ENCODE peak calls at places on chromosomes 12 and 14, in seven cellular contexts. Q is uterus, E is BJ, P is astrocyte, N is fibroblast of lung, A is left ventricle myocardium inferior, S is kidney epithelial cell. H is an unnamed sample.

GRCh38 chr12:116194935-116195431 is 82.5 kb downstream of the MED13L start:
- DNase-seq in Q (no peak), E (no peak), P (no peak), N (no peak), A (no peak), S (no peak), H (no peak)

GRCh38 chr12:31832740-31833540 is 104.1 kb upstream of the AMN1 start:
- DNase-seq in Q (no peak), E (no peak), P (no peak), N (no peak), A (no peak), S (no peak), H (no peak)

GRCh38 chr14:23183479-23183878 is at the start of gene SLC7A8:
- DNase-seq in Q (peak; percentile 89), E (no peak), P (no peak), N (no peak), A (peak; percentile 56), S (no peak), H (peak; percentile 59)

GRCh38 chr12:120628919-120629318 is 11.5 kb upstream of the CABP1 start:
- DNase-seq in Q (no peak), E (no peak), P (no peak), N (no peak), A (no peak), S (no peak), H (no peak)

GRCh38 chr12:90090929-90091651 is 382.5 kb upstream of the ATP2B1 start:
- DNase-seq in Q (no peak), E (peak; percentile 87), P (peak; percentile 97), N (peak; percentile 96), A (no peak), S (peak; percentile 95), H (peak; percentile 87)

GRCh38 chr14:33528655-33529054 is 422.2 kb downstream of the EGLN3 start:
- DNase-seq in Q (no peak), E (no peak), P (no peak), N (no peak), A (no peak), S (no peak), H (no peak)

GRCh38 chr14:36317650-36318049 is 2.8 kb downstream of the MBIP start:
- DNase-seq in Q (no peak), E (no peak), P (peak; percentile 30), N (no peak), A (no peak), S (no peak), H (peak; percentile 5)

GRCh38 chr14:95482967-95483842 is 33.2 kb downstream of the SYNE3 start:
- DNase-seq in Q (peak; percentile 86), E (peak; percentile 94), P (peak; percentile 93), N (peak; percentile 97), A (peak; percentile 79), S (peak; percentile 83), H (peak; percentile 94)

GRCh38 chr14:59321184-59321952 is 132.9 kb downstream of the DAAM1 start:
- DNase-seq in Q (no peak), E (no peak), P (peak; percentile 81), N (peak; percentile 64), A (no peak), S (peak; percentile 49), H (peak; percentile 50)

GRCh38 chr14:92646952-92647461 is 101.4 kb downstream of the LGMN start:
- DNase-seq in Q (peak; percentile 80), E (peak; percentile 94), P (peak; percentile 91), N (peak; percentile 97), A (no peak), S (no peak), H (peak; percentile 78)

GRCh38 chr12:47216150-47216677 is 136.5 kb upstream of the AMIGO2 start:
- DNase-seq in Q (no peak), E (no peak), P (no peak), N (no peak), A (peak; percentile 24), S (no peak), H (no peak)

GRCh38 chr12:94305293-94305957 is 154.2 kb downstream of the CEP83 start:
- DNase-seq in Q (no peak), E (no peak), P (peak; percentile 95), N (peak; percentile 77), A (no peak), S (no peak), H (peak; percentile 52)

GRCh38 chr12:103673487-103673886 is 86.4 kb downstream of the STAB2 start:
- DNase-seq in Q (no peak), E (no peak), P (no peak), N (no peak), A (no peak), S (no peak), H (no peak)

GRCh38 chr12:42790761-42791151 is 201.2 kb upstream of the PRICKLE1 start:
- DNase-seq in Q (no peak), E (peak; percentile 68), P (peak; percentile 98), N (peak; percentile 73), A (no peak), S (peak; percentile 82), H (peak; percentile 28)

GRCh38 chr12:71164877-71165197 is 7.0 kb upstream of the TSPAN8 start:
- DNase-seq in Q (no peak), E (no peak), P (peak; percentile 45), N (no peak), A (no peak), S (peak; percentile 49), H (no peak)

GRCh38 chr14:71538949-71539659 is 393.1 kb upstream of the RGS6 start:
- DNase-seq in Q (no peak), E (no peak), P (no peak), N (peak; percentile 77), A (no peak), S (no peak), H (peak; percentile 88)

GRCh38 chr12:45731376-45731775 is 1.9 kb downstream of the ARID2 start:
- DNase-seq in Q (no peak), E (no peak), P (no peak), N (no peak), A (no peak), S (no peak), H (no peak)

GRCh38 chr14:89507521-89507920 is 90.5 kb upstream of the FOXN3 start:
- DNase-seq in Q (no peak), E (peak; percentile 52), P (peak; percentile 92), N (peak; percentile 79), A (no peak), S (peak; percentile 84), H (peak; percentile 62)

GRCh38 chr14:77872971-77873370 is 73.1 kb downstream of the ADCK1 start:
- DNase-seq in Q (no peak), E (no peak), P (no peak), N (no peak), A (no peak), S (no peak), H (no peak)

GRCh38 chr12:110872100-110872499 is 25.3 kb downstream of the CCDC63 start:
- DNase-seq in Q (no peak), E (no peak), P (no peak), N (no peak), A (no peak), S (no peak), H (no peak)

DNA sequence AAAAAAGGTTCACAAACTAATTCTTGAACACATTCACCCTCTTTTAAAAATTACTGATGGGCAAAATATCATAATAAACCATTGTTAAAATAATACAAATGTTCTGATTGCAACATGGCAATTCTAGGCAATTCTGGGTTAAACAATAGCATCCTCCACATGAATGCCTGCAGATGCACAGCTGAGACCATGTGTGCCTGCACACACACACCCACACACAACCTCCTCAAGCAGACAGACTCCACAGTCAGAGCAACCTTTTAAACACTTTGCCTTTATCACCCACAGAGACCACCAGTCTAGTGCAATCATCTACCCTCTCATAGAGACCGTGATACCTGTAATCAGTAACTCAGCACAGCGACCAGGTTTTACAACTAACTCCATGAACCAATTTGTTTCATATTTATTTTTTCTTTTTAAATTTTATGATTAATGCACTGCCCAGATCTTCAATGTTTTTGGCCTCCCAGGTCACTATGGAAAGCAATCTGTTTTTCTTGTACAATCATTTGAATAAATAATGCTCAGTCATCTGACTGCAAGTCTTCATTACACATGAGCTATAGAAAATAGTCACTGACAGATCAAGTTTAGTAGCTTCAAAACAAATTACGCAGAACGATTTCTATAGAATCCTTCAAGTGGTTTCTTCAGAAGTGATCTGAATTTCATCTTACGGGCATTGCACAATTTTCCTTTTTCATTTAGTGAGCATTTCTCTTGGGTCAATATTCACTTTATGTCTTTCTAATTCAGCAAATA is 105.8 kb downstream of the PRKD1 start:
- DNase-seq in Q (no peak), E (no peak), P (no peak), N (no peak), A (no peak), S (no peak), H (peak; percentile 55)
- H3K4me3 ChIP-seq in Q (no peak overlapping the region), E (no peak overlapping the region), P (no peak overlapping the region), N (no peak overlapping the region), A (no peak overlapping the region), S (no peak overlapping the region), H (peak overlapping the region; percentile 43)

GRCh38 chr14:60485600-60486251 is at the start of gene C14orf39:
- DNase-seq in Q (no peak), E (no peak), P (no peak), N (peak; percentile 36), A (no peak), S (peak; percentile 10), H (peak; percentile 9)
- H3K4me3 ChIP-seq in Q (no peak within 1 kb of the TSS), E (peak within 1 kb of the TSS; percentile 33), P (peak within 1 kb of the TSS; percentile 38), N (peak within 1 kb of the TSS; percentile 44), A (peak within 1 kb of the TSS; percentile 49), S (peak within 1 kb of the TSS; percentile 54), H (peak within 1 kb of the TSS; percentile 76)

GRCh38 chr14:54501423-54501822 is 8.3 kb upstream of the CGRRF1 start:
- DNase-seq in Q (no peak), E (no peak), P (no peak), N (no peak), A (no peak), S (no peak), H (no peak)

GRCh38 chr14:54503476-54503875 is 6.2 kb upstream of the CGRRF1 start:
- DNase-seq in Q (no peak), E (no peak), P (peak; percentile 37), N (peak; percentile 46), A (no peak), S (no peak), H (peak; percentile 67)

GRCh38 chr14:54500744-54501143 is 9.0 kb upstream of the CGRRF1 start:
- DNase-seq in Q (no peak), E (no peak), P (no peak), N (no peak), A (no peak), S (no peak), H (no peak)

GRCh38 chr14:54498579-54498978 is 9.8 kb upstream of the GMFB start:
- DNase-seq in Q (no peak), E (no peak), P (no peak), N (no peak), A (no peak), S (no peak), H (no peak)

GRCh38 chr14:54502602-54503001 is 7.1 kb upstream of the CGRRF1 start:
- DNase-seq in Q (no peak), E (no peak), P (no peak), N (no peak), A (no peak), S (no peak), H (peak; percentile 18)
- H3K4me3 ChIP-seq in Q (no peak overlapping the region), E (no peak overlapping the region), P (no peak overlapping the region), N (no peak overlapping the region), A (no peak overlapping the region), S (no peak overlapping the region), H (no peak overlapping the region)

GRCh38 chr12:58741226-58741625 is 179.1 kb downstream of the LRIG3 start:
- DNase-seq in Q (no peak), E (no peak), P (no peak), N (no peak), A (no peak), S (no peak), H (no peak)
- H3K4me3 ChIP-seq in Q (no peak overlapping the region), E (no peak overlapping the region), P (no peak overlapping the region), N (no peak overlapping the region), A (no peak overlapping the region), S (no peak overlapping the region), H (no peak overlapping the region)

H was measured in adipocyte.